ENCODE peak calls at places on chromosomes 7 and 10, in seven cellular contexts. Y is HepG2, K is GM12878, R is HL-60, I is upper lobe of left lung, B is HCT116, E is transverse colon. A is an unnamed sample.

GRCh38 chr10:43284341-43284910 is 17.6 kb upstream of the RASGEF1A start:
- DNase-seq in E (no peak), I (no peak), Y (no peak), B (no peak), K (no peak), R (no peak), A (no peak)

GRCh38 chr7:115083935-115084334 is 162.0 kb downstream of the MDFIC start:
- DNase-seq in R (no peak), Y (no peak), K (no peak), E (no peak), I (no peak), B (no peak), A (no peak)

GRCh38 chr7:87474533-87475358 is 734 bp downstream of the ABCB4 start:
- DNase-seq in R (peak; percentile 13), I (no peak), K (peak; percentile 96), E (peak; percentile 11), B (no peak), Y (no peak), A (no peak)

GRCh38 chr7:33243319-33243881 is 114.0 kb downstream of the BBS9 start:
- DNase-seq in Y (peak; percentile 48), K (no peak), I (no peak), B (peak; percentile 26), R (peak; percentile 9), E (no peak), A (peak; percentile 68)

GRCh38 chr10:118754132-118754555 is 626 bp downstream of the CACUL1 start:
- DNase-seq in K (no peak), Y (peak; percentile 35), I (peak; percentile 70), B (no peak), E (peak; percentile 34), R (peak; percentile 57), A (no peak)

GRCh38 chr7:91156326-91156725 is 107.9 kb upstream of the FZD1 start:
- DNase-seq in Y (no peak), K (no peak), E (no peak), R (no peak), B (no peak), I (no peak), A (no peak)

GRCh38 chr7:7720193-7720592 is 1.8 kb upstream of the RPA3 start:
- DNase-seq in Y (no peak), B (no peak), E (no peak), I (no peak), R (no peak), K (no peak), A (no peak)

GRCh38 chr7:44489955-44490350 is 505 bp downstream of the NUDCD3 start:
- DNase-seq in I (peak; percentile 28), R (peak; percentile 20), Y (no peak), B (no peak), E (peak; percentile 49), K (no peak), A (no peak)

GRCh38 chr7:116180302-116180701 is 30.0 kb upstream of the TES start:
- DNase-seq in R (peak; percentile 46), K (no peak), Y (peak; percentile 31), B (peak; percentile 43), I (no peak), E (no peak), A (no peak)

GRCh38 chr10:71269301-71270288 is 49.5 kb upstream of the SLC29A3 start:
- DNase-seq in K (no peak), I (no peak), Y (no peak), E (no peak), B (no peak), R (no peak), A (no peak)

GRCh38 chr10:75441196-75441595 is 9.8 kb downstream of the LRMDA start:
- DNase-seq in Y (no peak), I (no peak), E (peak; percentile 10), B (no peak), R (no peak), K (no peak), A (no peak)

GRCh38 chr7:70071786-70072185 is 473.5 kb downstream of the AUTS2 start:
- DNase-seq in B (no peak), E (no peak), K (no peak), I (no peak), R (no peak), Y (no peak), A (no peak)

GRCh38 chr10:12833451-12833850 is 168.1 kb downstream of the CCDC3 start:
- DNase-seq in E (no peak), I (no peak), R (no peak), B (no peak), Y (no peak), K (no peak), A (no peak)

GRCh38 chr10:100743626-100744135 is 1.7 kb upstream of the PAX2 start:
- DNase-seq in R (peak; percentile 60), I (peak; percentile 49), Y (peak; percentile 47), B (peak; percentile 80), K (no peak), E (peak; percentile 54), A (peak; percentile 3)

GRCh38 chr10:89516149-89516832 is 19.1 kb downstream of the SLC16A12 start:
- DNase-seq in R (no peak), B (no peak), Y (no peak), K (no peak), I (no peak), E (peak; percentile 42), A (no peak)

GRCh38 chr7:108134486-108134885 is 4.3 kb upstream of the LAMB4 start:
- DNase-seq in I (no peak), K (no peak), R (no peak), E (no peak), Y (no peak), B (no peak), A (no peak)

GRCh38 chr7:102451371-102452054 is 13.2 kb downstream of the ALKBH4 start:
- DNase-seq in E (no peak), Y (peak; percentile 67), K (no peak), R (no peak), I (no peak), B (no peak), A (no peak)

GRCh38 chr10:119289227-119289925 is 82.0 kb downstream of the GRK5 start:
- DNase-seq in E (no peak), Y (no peak), B (no peak), R (no peak), K (no peak), I (no peak), A (no peak)

GRCh38 chr10:110700947-110701617 is 56.9 kb downstream of the RBM20 start:
- DNase-seq in B (no peak), R (no peak), I (no peak), Y (no peak), E (no peak), K (no peak), A (no peak)

GRCh38 chr10:86945361-86946214 is 11.8 kb downstream of the MMRN2 start:
- DNase-seq in I (peak; percentile 18), Y (peak; percentile 44), R (no peak), E (no peak), B (no peak), K (no peak), A (no peak)
- H3K4me3 ChIP-seq in I (no peak overlapping the region), Y (no peak overlapping the region), R (no peak overlapping the region), E (no peak overlapping the region), B (no peak overlapping the region), K (no peak overlapping the region), A (no peak overlapping the region)

DNA sequence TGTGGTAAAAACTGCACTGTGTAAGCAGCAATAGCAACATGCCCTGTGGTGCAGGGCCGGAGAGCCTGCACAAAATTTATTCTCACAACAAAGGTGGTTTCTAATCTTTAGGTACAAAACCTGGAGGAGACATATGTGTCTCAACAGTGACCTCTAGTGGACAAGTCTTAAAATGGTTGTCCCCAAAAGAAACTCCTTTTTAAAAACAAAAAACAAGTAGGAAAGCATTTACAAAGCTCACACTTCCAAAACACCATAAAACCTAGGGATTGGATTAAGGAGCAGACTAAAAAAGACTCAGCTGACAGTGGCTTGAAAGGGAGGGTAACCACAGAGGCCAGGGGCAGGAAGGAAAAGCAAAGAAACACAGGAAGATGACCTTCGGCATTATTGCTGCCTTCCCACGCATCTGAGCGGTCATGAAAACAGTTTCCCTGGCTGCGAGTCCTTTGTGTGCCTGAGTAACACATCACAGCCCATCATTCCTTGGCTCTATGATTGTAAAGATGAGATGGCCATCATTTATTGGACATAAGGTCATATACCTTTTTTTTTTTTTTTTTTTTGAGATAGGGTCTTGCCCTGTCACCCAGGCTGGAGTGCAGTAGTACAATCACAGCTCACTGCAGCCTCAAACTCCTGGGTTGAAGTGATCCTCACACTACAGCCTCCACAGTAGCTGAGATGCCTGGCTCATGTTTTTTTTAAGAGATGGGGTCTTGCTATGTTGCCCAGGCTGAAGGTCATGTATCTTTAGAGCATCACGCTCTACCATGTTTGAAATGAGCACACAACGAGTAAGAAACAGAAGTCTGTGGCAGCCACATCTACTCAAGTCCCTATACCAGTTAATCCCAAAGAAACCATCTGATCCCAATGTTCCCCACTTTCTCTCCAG is 39.5 kb downstream of the RSU1 start:
- DNase-seq in R (peak; percentile 1), K (no peak), E (no peak), B (peak; percentile 19), I (no peak), Y (peak; percentile 50), A (peak; percentile 2)
- H3K27ac ChIP-seq in R (no peak overlapping the region), K (no peak overlapping the region), E (no peak overlapping the region), B (no peak overlapping the region), I (no peak overlapping the region), Y (no peak overlapping the region), A (no peak overlapping the region)

DNA sequence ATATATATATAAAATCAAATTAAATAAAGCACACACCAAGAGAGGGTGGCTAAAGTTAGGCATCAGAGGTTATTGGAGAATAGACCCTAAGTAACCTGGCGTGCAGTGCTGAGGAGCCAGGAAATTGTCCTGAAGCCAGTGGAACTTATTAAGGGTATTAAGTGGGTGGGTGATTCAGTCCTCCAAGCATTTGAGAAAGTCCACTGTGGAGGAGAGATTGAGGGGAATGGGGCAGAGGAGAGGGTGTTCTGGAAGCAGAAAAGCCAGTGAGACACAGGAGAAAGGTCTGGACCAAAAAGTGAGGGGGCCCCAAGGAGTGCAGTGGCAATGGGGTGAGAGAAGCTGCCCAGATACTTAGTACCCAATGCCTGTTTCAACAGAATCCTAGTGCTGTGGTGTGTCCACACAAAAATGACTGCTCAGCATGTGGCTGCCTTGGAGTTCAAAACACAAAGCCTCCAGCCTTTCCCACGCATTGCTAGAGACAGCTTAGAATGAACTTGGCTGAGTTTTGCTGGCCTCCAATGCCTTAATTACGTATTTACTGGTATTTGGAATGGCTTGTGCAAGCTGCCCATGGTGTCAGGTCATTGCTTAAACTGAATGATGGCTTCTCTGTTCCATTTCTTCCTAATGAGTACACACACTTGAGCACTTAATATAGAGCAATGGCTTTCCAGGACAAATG is 44.9 kb upstream of the CHST15 start:
- DNase-seq in B (no peak), R (no peak), K (no peak), E (no peak), Y (no peak), I (peak; percentile 14), A (no peak)
- TF ChIP-seq POLR2AphosphoS5 in B (no peak), R (no peak), K (no peak), E (no peak), Y (no peak), I (peak; percentile 59), A (no peak)

GRCh38 chr7:111090834-111091233 is at the start of gene LRRN3:
- DNase-seq in Y (no peak), I (peak; percentile 26), E (no peak), K (no peak), B (no peak), R (no peak), A (no peak)

GRCh38 chr7:111089822-111090426 is 1.0 kb upstream of the LRRN3 start:
- DNase-seq in R (no peak), E (no peak), K (no peak), Y (peak; percentile 40), B (peak; percentile 34), I (no peak), A (no peak)

GRCh38 chr7:111091623-111092370 is 870 bp downstream of the LRRN3 start:
- DNase-seq in Y (no peak), E (no peak), B (no peak), R (no peak), K (no peak), I (no peak), A (no peak)

GRCh38 chr7:111094387-111094786 is 3.5 kb downstream of the LRRN3 start:
- DNase-seq in R (no peak), B (no peak), K (no peak), Y (no peak), I (no peak), E (no peak), A (no peak)

GRCh38 chr7:111092406-111093160 is 1.7 kb downstream of the LRRN3 start:
- DNase-seq in K (no peak), B (no peak), I (no peak), Y (no peak), E (no peak), R (no peak), A (no peak)
- H3K4me3 ChIP-seq in K (no peak overlapping the region), B (no peak overlapping the region), I (peak overlapping the region; percentile 37), Y (no peak overlapping the region), E (no peak overlapping the region), R (no peak overlapping the region), A (no peak overlapping the region)

A was measured in SK-N-MC.